ENCODE peak calls at places on chromosomes 1 and 21, in ten cellular contexts. B is EL; O is fibroblast of pulmonary artery; W is activated CD4-positive, alpha-beta T cell treated with anti-CD3 and anti-CD28 coated beads, Interleukin-2, amount 50 U/mL, for 4 hours; I is right cardiac atrium; N is substantia nigra; R is KBM-7; S is AG08396; Z is stimulated activated CD4-positive, alpha-beta T cell treated with anti-CD3 and anti-CD28 coated beads, Interleukin-1b, Interleukin-23, amount 100 ng/mL, for 1 hour; Y is B cell. K is an unnamed sample.

GRCh38 chr1:69706473-69706872 is 138.8 kb downstream of the LRRC7 start:
- DNase-seq in B (no peak), Y (no peak), S (no peak), N (no peak), R (no peak), O (no peak), I (no peak), Z (no peak), W (no peak), K (no peak)

GRCh38 chr1:156522443-156522970 is 21.9 kb upstream of the MEF2D start:
- DNase-seq in B (no peak), R (no peak), W (no peak), O (no peak), Y (no peak), S (no peak), N (no peak), I (no peak), Z (no peak), K (no peak)

GRCh38 chr1:233364695-233365539 is 37.4 kb downstream of the MAP3K21 start:
- DNase-seq in S (peak; percentile 12), W (no peak), O (peak; percentile 41), N (no peak), Y (no peak), I (no peak), R (peak; percentile 8), B (peak; percentile 9), Z (no peak), K (no peak)

GRCh38 chr21:15531986-15532385 is 197.8 kb upstream of the USP25 start:
- DNase-seq in W (no peak), I (no peak), R (no peak), B (no peak), Y (no peak), N (no peak), Z (no peak), O (no peak), S (no peak), K (no peak)

GRCh38 chr21:16535100-16535418 is 805.3 kb downstream of the USP25 start:
- DNase-seq in N (peak; percentile 58), B (peak; percentile 85), Y (no peak), R (no peak), O (peak; percentile 97), S (peak; percentile 33), I (peak; percentile 87), W (no peak), Z (no peak), K (peak; percentile 85)

GRCh38 chr1:53380296-53380695 is 52.4 kb upstream of the LRP8 start:
- DNase-seq in O (no peak), Y (no peak), I (no peak), R (no peak), W (no peak), S (no peak), B (no peak), N (no peak), Z (no peak), K (no peak)

GRCh38 chr1:236753554-236753953 is 41.5 kb upstream of the MTR start:
- DNase-seq in Z (no peak), W (no peak), Y (no peak), S (no peak), N (no peak), O (peak; percentile 23), I (no peak), B (peak; percentile 30), R (peak; percentile 53), K (no peak)

GRCh38 chr1:23004112-23004511 is 11.5 kb downstream of the TEX46 start:
- DNase-seq in S (no peak), W (no peak), O (no peak), I (no peak), B (no peak), Z (no peak), N (no peak), Y (no peak), R (no peak), K (no peak)

GRCh38 chr1:15678578-15678977 is 5.5 kb upstream of the PLEKHM2 start:
- DNase-seq in I (no peak), W (no peak), Z (no peak), Y (no peak), N (no peak), O (peak; percentile 80), B (peak; percentile 94), S (peak; percentile 37), R (peak; percentile 58), K (no peak)

GRCh38 chr1:192513697-192514096 is 61.9 kb upstream of the RGS1 start:
- DNase-seq in N (no peak), Z (no peak), W (no peak), O (no peak), R (no peak), I (no peak), S (no peak), B (no peak), Y (no peak), K (no peak)

GRCh38 chr1:27993241-27993640 is 33.5 kb downstream of the XKR8 start:
- DNase-seq in N (no peak), Z (no peak), R (no peak), B (no peak), S (no peak), Y (no peak), I (no peak), O (peak; percentile 66), W (peak; percentile 15), K (peak; percentile 49)

GRCh38 chr1:8154621-8155052 is 128.5 kb upstream of the ERRFI1 start:
- DNase-seq in O (peak; percentile 46), B (no peak), Y (no peak), S (peak; percentile 29), R (no peak), N (no peak), I (no peak), Z (no peak), W (no peak), K (no peak)

GRCh38 chr1:225447649-225448048 is 19.8 kb upstream of the LBR start:
- DNase-seq in Y (peak; percentile 25), B (no peak), Z (no peak), S (no peak), I (no peak), W (no peak), R (no peak), N (peak; percentile 58), O (peak; percentile 58), K (peak; percentile 78)

GRCh38 chr21:31656199-31657095 is 3.0 kb upstream of the SOD1 start:
- DNase-seq in Y (no peak), R (no peak), O (no peak), W (no peak), S (no peak), Z (no peak), B (peak; percentile 21), N (no peak), I (no peak), K (no peak)

GRCh38 chr1:197399691-197400521 is 131.9 kb downstream of the CRB1 start:
- DNase-seq in N (no peak), B (peak; percentile 64), S (peak; percentile 42), O (peak; percentile 80), I (no peak), Z (no peak), Y (no peak), W (no peak), R (peak; percentile 78), K (no peak)

GRCh38 chr1:85172684-85173337 is 28.0 kb downstream of the SYDE2 start:
- DNase-seq in S (no peak), Y (no peak), I (no peak), R (no peak), W (no peak), Z (no peak), O (no peak), B (no peak), N (no peak), K (no peak)

GRCh38 chr1:208178091-208178529 is 66.1 kb downstream of the PLXNA2 start:
- DNase-seq in O (no peak), R (no peak), S (no peak), Z (no peak), N (no peak), B (peak; percentile 24), W (no peak), Y (no peak), I (no peak), K (no peak)

GRCh38 chr1:20290624-20291597 is at the start of gene VWA5B1:
- DNase-seq in Z (no peak), Y (no peak), R (no peak), W (no peak), N (no peak), S (no peak), O (peak; percentile 16), I (no peak), B (no peak), K (no peak)

GRCh38 chr1:89681045-89681729 is 48.3 kb downstream of the LRRC8C start:
- DNase-seq in S (no peak), O (no peak), R (no peak), I (no peak), N (no peak), Y (no peak), B (no peak), Z (no peak), W (no peak), K (no peak)

GRCh38 chr1:93588955-93589354 is 92.7 kb downstream of the BCAR3 start:
- DNase-seq in Z (no peak), S (no peak), W (no peak), B (no peak), I (no peak), N (no peak), O (no peak), Y (no peak), R (no peak), K (no peak)

GRCh38 chr1:43879414-43879813 is 54.2 kb upstream of the ARTN start:
- DNase-seq in S (peak; percentile 57), Y (no peak), B (peak; percentile 71), W (no peak), Z (no peak), I (no peak), N (no peak), R (no peak), O (peak; percentile 43), K (no peak)

GRCh38 chr1:43366179-43366578 is 1.6 kb downstream of the ELOVL1 start:
- DNase-seq in N (no peak), W (no peak), I (peak; percentile 32), S (no peak), B (no peak), Y (no peak), Z (no peak), O (no peak), R (no peak), K (no peak)

GRCh38 chr1:164602142-164602429 is 43.1 kb downstream of the PBX1 start:
- DNase-seq in R (no peak), O (no peak), N (no peak), Y (no peak), W (no peak), Z (no peak), B (no peak), I (no peak), S (no peak), K (no peak)

GRCh38 chr21:31414601-31415000 is 70.5 kb upstream of the TIAM1 start:
- DNase-seq in Z (no peak), I (no peak), N (no peak), S (no peak), Y (no peak), B (no peak), R (no peak), W (no peak), O (no peak), K (no peak)

GRCh38 chr1:150576794-150577556 is 2.4 kb downstream of the MCL1 start:
- DNase-seq in Y (no peak), O (peak; percentile 65), R (no peak), Z (no peak), W (no peak), N (no peak), I (no peak), S (no peak), B (peak; percentile 29), K (no peak)

GRCh38 chr1:66282343-66282852 is 251.6 kb upstream of the SGIP1 start:
- DNase-seq in Y (peak; percentile 81), W (peak; percentile 62), I (peak; percentile 39), O (peak; percentile 91), B (peak; percentile 78), Z (peak; percentile 14), R (no peak), S (peak; percentile 27), N (no peak), K (no peak)

GRCh38 chr1:101451888-101452287 is 215.1 kb downstream of the S1PR1 start:
- DNase-seq in O (no peak), W (no peak), R (no peak), Z (no peak), S (no peak), I (no peak), B (no peak), N (no peak), Y (no peak), K (no peak)

GRCh38 chr1:91611498-91611917 is 110.9 kb downstream of the CDC7 start:
- DNase-seq in I (no peak), W (no peak), N (no peak), O (no peak), Y (no peak), R (no peak), S (no peak), B (no peak), Z (no peak), K (no peak)